ENCODE peak calls at places on chromosome 13, in seven cellular contexts. One of them, this sample, is unnamed.

GRCh38 chr13:36848228-36848982 is 29.4 kb downstream of the RFXAP start:
- DNase-seq in retinal pigment epithelial cell: no peak
- DNase-seq in HFF-Myc: no peak
- DNase-seq in heart right ventricle: no peak
- DNase-seq in right lobe of liver: no peak
- DNase-seq in H1: no peak
- DNase-seq in testis: no peak
- DNase-seq in this sample: no peak

GRCh38 chr13:23488442-23488841 is 54.9 kb upstream of the SACS start:
- DNase-seq in heart right ventricle: no peak
- DNase-seq in H1: no peak
- DNase-seq in retinal pigment epithelial cell: no peak
- DNase-seq in HFF-Myc: peak
- DNase-seq in testis: no peak
- DNase-seq in right lobe of liver: no peak
- DNase-seq in this sample: no peak

GRCh38 chr13:110419391-110419791 is 112.3 kb downstream of the COL4A2 start:
- DNase-seq in testis: no peak
- DNase-seq in retinal pigment epithelial cell: no peak
- DNase-seq in H1: no peak
- DNase-seq in right lobe of liver: no peak
- DNase-seq in heart right ventricle: no peak
- DNase-seq in HFF-Myc: no peak
- DNase-seq in this sample: no peak

GRCh38 chr13:50144473-50145160 is 129.4 kb downstream of the KCNRG start:
- DNase-seq in testis: no peak
- DNase-seq in heart right ventricle: no peak
- DNase-seq in H1: no peak
- DNase-seq in right lobe of liver: no peak
- DNase-seq in HFF-Myc: no peak
- DNase-seq in retinal pigment epithelial cell: no peak
- DNase-seq in this sample: no peak

GRCh38 chr13:40786568-40786996 is 2.8 kb upstream of the SLC25A15 start:
- DNase-seq in right lobe of liver: peak
- DNase-seq in heart right ventricle: no peak
- DNase-seq in HFF-Myc: no peak
- DNase-seq in testis: no peak
- DNase-seq in retinal pigment epithelial cell: no peak
- DNase-seq in H1: no peak
- DNase-seq in this sample: no peak

GRCh38 chr13:40666905-40667621 is 622 bp upstream of the FOXO1 start:
- DNase-seq in right lobe of liver: peak
- DNase-seq in testis: peak
- DNase-seq in retinal pigment epithelial cell: no peak
- DNase-seq in H1: no peak
- DNase-seq in heart right ventricle: peak
- DNase-seq in HFF-Myc: no peak
- DNase-seq in this sample: peak

GRCh38 chr13:46041335-46041934 is 11.1 kb downstream of the ZC3H13 start:
- DNase-seq in testis: no peak
- DNase-seq in retinal pigment epithelial cell: peak
- DNase-seq in H1: no peak
- DNase-seq in right lobe of liver: no peak
- DNase-seq in heart right ventricle: no peak
- DNase-seq in HFF-Myc: no peak
- DNase-seq in this sample: no peak

GRCh38 chr13:23500858-23501257 is 67.4 kb upstream of the SACS start:
- DNase-seq in heart right ventricle: no peak
- DNase-seq in testis: no peak
- DNase-seq in H1: no peak
- DNase-seq in HFF-Myc: peak
- DNase-seq in retinal pigment epithelial cell: no peak
- DNase-seq in right lobe of liver: no peak
- DNase-seq in this sample: no peak

GRCh38 chr13:73842621-73843020 is 291.6 kb downstream of the KLF12 start:
- DNase-seq in testis: no peak
- DNase-seq in HFF-Myc: no peak
- DNase-seq in H1: no peak
- DNase-seq in right lobe of liver: no peak
- DNase-seq in retinal pigment epithelial cell: no peak
- DNase-seq in heart right ventricle: no peak
- DNase-seq in this sample: no peak

GRCh38 chr13:20728579-20729300 is 25.2 kb downstream of the IL17D start:
- DNase-seq in heart right ventricle: no peak
- DNase-seq in testis: no peak
- DNase-seq in right lobe of liver: no peak
- DNase-seq in retinal pigment epithelial cell: no peak
- DNase-seq in HFF-Myc: no peak
- DNase-seq in H1: no peak
- DNase-seq in this sample: no peak

GRCh38 chr13:108609353-108609752 is 20.1 kb upstream of the MYO16 start:
- DNase-seq in testis: peak
- DNase-seq in right lobe of liver: no peak
- DNase-seq in heart right ventricle: no peak
- DNase-seq in H1: no peak
- DNase-seq in HFF-Myc: peak
- DNase-seq in retinal pigment epithelial cell: no peak
- DNase-seq in this sample: no peak

GRCh38 chr13:62293081-62293480 is 877.4 kb upstream of the PCDH20 start:
- DNase-seq in retinal pigment epithelial cell: no peak
- DNase-seq in right lobe of liver: no peak
- DNase-seq in H1: no peak
- DNase-seq in HFF-Myc: no peak
- DNase-seq in testis: no peak
- DNase-seq in heart right ventricle: no peak
- DNase-seq in this sample: no peak

GRCh38 chr13:35720290-35720689 is 243.8 kb upstream of the MAB21L1 start:
- DNase-seq in H1: no peak
- DNase-seq in right lobe of liver: no peak
- DNase-seq in HFF-Myc: no peak
- DNase-seq in heart right ventricle: no peak
- DNase-seq in retinal pigment epithelial cell: no peak
- DNase-seq in testis: no peak
- DNase-seq in this sample: no peak

GRCh38 chr13:51590231-51590630 is 6.0 kb downstream of the WDFY2 start:
- DNase-seq in retinal pigment epithelial cell: no peak
- DNase-seq in H1: no peak
- DNase-seq in testis: no peak
- DNase-seq in right lobe of liver: no peak
- DNase-seq in heart right ventricle: no peak
- DNase-seq in HFF-Myc: no peak
- DNase-seq in this sample: no peak
- H3K4me3 ChIP-seq in retinal pigment epithelial cell: no peak
- H3K4me3 ChIP-seq in H1: no peak
- H3K4me3 ChIP-seq in testis: no peak
- H3K4me3 ChIP-seq in right lobe of liver: no peak
- H3K4me3 ChIP-seq in heart right ventricle: no peak
- H3K4me3 ChIP-seq in HFF-Myc: no peak
- H3K4me3 ChIP-seq in this sample: no peak

GRCh38 chr13:24864579-24864978 is 100.6 kb downstream of the RNF17 start:
- DNase-seq in H1: no peak
- DNase-seq in right lobe of liver: no peak
- DNase-seq in heart right ventricle: no peak
- DNase-seq in testis: no peak
- DNase-seq in HFF-Myc: no peak
- DNase-seq in retinal pigment epithelial cell: no peak
- DNase-seq in this sample: no peak

GRCh38 chr13:24866488-24866887 is 102.5 kb downstream of the RNF17 start:
- DNase-seq in right lobe of liver: no peak
- DNase-seq in retinal pigment epithelial cell: no peak
- DNase-seq in heart right ventricle: no peak
- DNase-seq in HFF-Myc: no peak
- DNase-seq in testis: no peak
- DNase-seq in H1: no peak
- DNase-seq in this sample: no peak

GRCh38 chr13:24863748-24864540 is 100.0 kb downstream of the RNF17 start:
- DNase-seq in heart right ventricle: no peak
- DNase-seq in HFF-Myc: no peak
- DNase-seq in testis: no peak
- DNase-seq in right lobe of liver: no peak
- DNase-seq in retinal pigment epithelial cell: no peak
- DNase-seq in H1: no peak
- DNase-seq in this sample: no peak

GRCh38 chr13:24861617-24862362 is 97.8 kb downstream of the RNF17 start:
- DNase-seq in HFF-Myc: no peak
- DNase-seq in retinal pigment epithelial cell: no peak
- DNase-seq in testis: no peak
- DNase-seq in H1: no peak
- DNase-seq in heart right ventricle: no peak
- DNase-seq in right lobe of liver: no peak
- DNase-seq in this sample: no peak

GRCh38 chr13:24865158-24865557 is 101.2 kb downstream of the RNF17 start:
- DNase-seq in heart right ventricle: no peak
- DNase-seq in H1: no peak
- DNase-seq in HFF-Myc: no peak
- DNase-seq in retinal pigment epithelial cell: no peak
- DNase-seq in right lobe of liver: no peak
- DNase-seq in testis: no peak
- DNase-seq in this sample: no peak
- TF ChIP-seq CTCF in heart right ventricle: peak
- TF ChIP-seq CTCF in H1: no peak
- TF ChIP-seq CTCF in HFF-Myc: no peak
- TF ChIP-seq CTCF in retinal pigment epithelial cell: peak
- TF ChIP-seq CTCF in right lobe of liver: peak
- TF ChIP-seq CTCF in testis: no peak
- TF ChIP-seq CTCF in this sample: peak

GRCh38 chr13:95360464-95361097 is 59.3 kb upstream of the ABCC4 start:
- DNase-seq in heart right ventricle: no peak
- DNase-seq in right lobe of liver: no peak
- DNase-seq in HFF-Myc: no peak
- DNase-seq in testis: no peak
- DNase-seq in retinal pigment epithelial cell: no peak
- DNase-seq in H1: no peak
- DNase-seq in this sample: no peak
- H3K4me3 ChIP-seq in heart right ventricle: no peak
- H3K4me3 ChIP-seq in right lobe of liver: no peak
- H3K4me3 ChIP-seq in HFF-Myc: no peak
- H3K4me3 ChIP-seq in testis: no peak
- H3K4me3 ChIP-seq in retinal pigment epithelial cell: no peak
- H3K4me3 ChIP-seq in H1: no peak
- H3K4me3 ChIP-seq in this sample: no peak

GRCh38 chr13:101149735-101150380 is 266.4 kb downstream of the NALCN start:
- DNase-seq in H1: no peak
- DNase-seq in right lobe of liver: no peak
- DNase-seq in HFF-Myc: no peak
- DNase-seq in testis: no peak
- DNase-seq in heart right ventricle: no peak
- DNase-seq in retinal pigment epithelial cell: no peak
- DNase-seq in this sample: no peak
- TF ChIP-seq CTCF in H1: peak
- TF ChIP-seq CTCF in right lobe of liver: no peak
- TF ChIP-seq CTCF in HFF-Myc: peak
- TF ChIP-seq CTCF in testis: no peak
- TF ChIP-seq CTCF in heart right ventricle: no peak
- TF ChIP-seq CTCF in retinal pigment epithelial cell: peak
- TF ChIP-seq CTCF in this sample: peak